ENCODE peak calls at places on chromosomes 4 and X, in four cellular contexts. B is glutamatergic neuron, T is cardiac muscle cell, Z is tibial artery. D is an unnamed sample.

GRCh38 chrX:128634754-128635153 is 582.6 kb upstream of the ACTRT1 start:
- DNase-seq in B (no peak), T (no peak), Z (no peak), D (no peak)

GRCh38 chr4:6779667-6780565 is 2.6 kb upstream of the KIAA0232 start:
- DNase-seq in B (peak; percentile 66), T (peak; percentile 29), Z (no peak), D (no peak)

GRCh38 chrX:29824176-29824906 is 391.0 kb upstream of the MAGEB2 start:
- DNase-seq in B (no peak), T (no peak), Z (no peak), D (no peak)

GRCh38 chr4:75494563-75494962 is 19.6 kb downstream of the RCHY1 start:
- DNase-seq in B (no peak), T (no peak), Z (no peak), D (peak; percentile 65)

GRCh38 chrX:81261576-81261975 is 59.7 kb downstream of the SH3BGRL start:
- DNase-seq in B (no peak), T (no peak), Z (no peak), D (peak; percentile 50)

GRCh38 chrX:65999563-66000148 is 40.2 kb downstream of the VSIG4 start:
- DNase-seq in B (no peak), T (no peak), Z (no peak), D (no peak)

GRCh38 chr4:169841776-169842175 is 84.0 kb upstream of the HPF1 start:
- DNase-seq in B (no peak), T (no peak), Z (no peak), D (peak; percentile 39)

GRCh38 chrX:22234380-22234779 is 38.3 kb upstream of the CBLL2 start:
- DNase-seq in B (no peak), T (no peak), Z (no peak), D (no peak)

GRCh38 chr4:86496094-86497060 is 97.7 kb upstream of the PTPN13 start:
- DNase-seq in B (peak; percentile 42), T (peak; percentile 49), Z (no peak), D (peak; percentile 87)

GRCh38 chr4:32909722-32910121 is 2189.6 kb downstream of the PCDH7 start:
- DNase-seq in B (no peak), T (no peak), Z (no peak), D (no peak)

GRCh38 chr4:122703868-122704267 is 28.6 kb upstream of the BBS12 start:
- DNase-seq in B (no peak), T (no peak), Z (no peak), D (peak; percentile 26)

GRCh38 chrX:26597981-26598380 is 382.0 kb downstream of the MAGEB5 start:
- DNase-seq in B (no peak), T (no peak), Z (no peak), D (peak; percentile 0)

GRCh38 chr4:139735381-139736256 is 70.0 kb downstream of the MGST2 start:
- DNase-seq in B (peak; percentile 83), T (peak; percentile 66), Z (peak; percentile 36), D (no peak)

GRCh38 chr4:53781614-53782467 is 190.6 kb upstream of the LNX1 start:
- DNase-seq in B (no peak), T (no peak), Z (no peak), D (peak; percentile 77)

GRCh38 chrX:71315917-71316316 is 14.4 kb downstream of the ITGB1BP2 start:
- DNase-seq in B (no peak), T (no peak), Z (no peak), D (no peak)

GRCh38 chr4:41146716-41147506 is 67.4 kb downstream of the APBB2 start:
- DNase-seq in B (peak; percentile 24), T (no peak), Z (peak; percentile 64), D (peak; percentile 31)

GRCh38 chr4:5158825-5159224 is 107.5 kb downstream of the STK32B start:
- DNase-seq in B (no peak), T (no peak), Z (no peak), D (no peak)

GRCh38 chr4:26936284-26937065 is 75.8 kb downstream of the STIM2 start:
- DNase-seq in B (no peak), T (no peak), Z (no peak), D (peak; percentile 6)

GRCh38 chrX:55524487-55524886 is 34.8 kb upstream of the USP51 start:
- DNase-seq in B (no peak), T (peak; percentile 0), Z (no peak), D (peak; percentile 1)

GRCh38 chr4:158043971-158044618 is 128.7 kb downstream of the GASK1B start:
- DNase-seq in B (no peak), T (no peak), Z (no peak), D (no peak)

GRCh38 chrX:11555759-11556158 is 110.0 kb downstream of the ARHGAP6 start:
- DNase-seq in B (no peak), T (no peak), Z (no peak), D (peak; percentile 16)

DNA sequence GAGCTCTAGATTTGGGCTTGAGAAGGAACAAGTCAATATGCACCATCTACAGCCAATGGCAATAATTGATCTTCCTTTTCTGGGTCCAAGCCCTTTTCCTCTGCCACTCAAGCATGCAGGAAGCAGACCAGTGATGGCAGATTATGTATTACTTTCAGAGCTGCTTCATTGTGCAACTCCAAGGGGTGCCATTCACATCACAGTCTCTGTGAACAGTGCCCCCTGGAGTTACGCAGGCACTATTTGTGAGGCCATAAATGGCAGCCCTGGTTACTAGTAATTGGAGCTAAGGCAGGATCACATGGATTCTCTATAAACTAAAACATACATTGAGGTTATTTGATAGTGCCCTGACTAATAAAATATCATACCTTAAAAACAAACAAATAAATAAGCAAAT is 313.4 kb upstream of the SLC7A11 start:
- DNase-seq in B (peak; percentile 28), T (peak; percentile 22), Z (no peak), D (peak; percentile 25)
- TF ChIP-seq CTCF in B (peak; percentile 28), T (peak; percentile 30), Z (no peak), D (peak; percentile 14)

GRCh38 chr4:132332932-132333722 is 816.0 kb upstream of the PCDH10 start:
- DNase-seq in B (no peak), T (no peak), Z (no peak), D (peak; percentile 71)
- TF ChIP-seq CTCF in B (peak; percentile 65), T (peak; percentile 37), Z (no peak), D (peak; percentile 51)

DNA sequence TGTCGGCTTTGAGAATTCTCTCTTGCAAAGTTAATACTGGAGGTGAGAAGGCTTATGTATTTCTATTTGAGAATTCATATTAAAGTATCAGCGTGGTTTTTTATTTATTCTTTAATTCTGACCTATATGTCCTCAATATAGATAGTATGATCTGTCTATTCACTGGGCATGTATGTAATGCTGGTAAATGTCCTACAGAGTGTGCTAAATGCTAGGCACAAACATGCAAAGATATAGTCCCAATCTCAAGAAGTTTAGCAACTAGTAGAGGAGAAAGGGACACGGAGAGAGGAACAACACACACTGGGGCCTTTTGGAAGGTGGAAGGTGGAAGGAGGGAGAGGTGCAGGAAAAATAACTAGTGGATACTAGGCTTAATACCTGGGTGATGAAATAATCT is 11.0 kb upstream of the BMPR1B start:
- DNase-seq in B (no peak), T (no peak), Z (no peak), D (peak; percentile 34)
- TF ChIP-seq CTCF in B (no peak), T (no peak), Z (no peak), D (peak; percentile 28)

GRCh38 chrX:140034916-140035315 is 69.6 kb upstream of the CXorf66 start:
- DNase-seq in B (no peak), T (peak; percentile 13), Z (no peak), D (peak; percentile 11)
- TF ChIP-seq CTCF in B (peak; percentile 50), T (no peak), Z (no peak), D (peak; percentile 16)

GRCh38 chr4:141223418-141223817 is 2.7 kb downstream of the ZNF330 start:
- DNase-seq in B (no peak), T (no peak), Z (no peak), D (no peak)

GRCh38 chr4:141215030-141215429 is 5.7 kb upstream of the ZNF330 start:
- DNase-seq in B (no peak), T (peak; percentile 40), Z (no peak), D (no peak)

GRCh38 chr4:141220271-141220654 is 432 bp upstream of the ZNF330 start:
- DNase-seq in B (no peak), T (no peak), Z (no peak), D (no peak)

GRCh38 chr4:141215972-141216761 is 4.5 kb upstream of the ZNF330 start:
- DNase-seq in B (no peak), T (no peak), Z (no peak), D (no peak)

DNA sequence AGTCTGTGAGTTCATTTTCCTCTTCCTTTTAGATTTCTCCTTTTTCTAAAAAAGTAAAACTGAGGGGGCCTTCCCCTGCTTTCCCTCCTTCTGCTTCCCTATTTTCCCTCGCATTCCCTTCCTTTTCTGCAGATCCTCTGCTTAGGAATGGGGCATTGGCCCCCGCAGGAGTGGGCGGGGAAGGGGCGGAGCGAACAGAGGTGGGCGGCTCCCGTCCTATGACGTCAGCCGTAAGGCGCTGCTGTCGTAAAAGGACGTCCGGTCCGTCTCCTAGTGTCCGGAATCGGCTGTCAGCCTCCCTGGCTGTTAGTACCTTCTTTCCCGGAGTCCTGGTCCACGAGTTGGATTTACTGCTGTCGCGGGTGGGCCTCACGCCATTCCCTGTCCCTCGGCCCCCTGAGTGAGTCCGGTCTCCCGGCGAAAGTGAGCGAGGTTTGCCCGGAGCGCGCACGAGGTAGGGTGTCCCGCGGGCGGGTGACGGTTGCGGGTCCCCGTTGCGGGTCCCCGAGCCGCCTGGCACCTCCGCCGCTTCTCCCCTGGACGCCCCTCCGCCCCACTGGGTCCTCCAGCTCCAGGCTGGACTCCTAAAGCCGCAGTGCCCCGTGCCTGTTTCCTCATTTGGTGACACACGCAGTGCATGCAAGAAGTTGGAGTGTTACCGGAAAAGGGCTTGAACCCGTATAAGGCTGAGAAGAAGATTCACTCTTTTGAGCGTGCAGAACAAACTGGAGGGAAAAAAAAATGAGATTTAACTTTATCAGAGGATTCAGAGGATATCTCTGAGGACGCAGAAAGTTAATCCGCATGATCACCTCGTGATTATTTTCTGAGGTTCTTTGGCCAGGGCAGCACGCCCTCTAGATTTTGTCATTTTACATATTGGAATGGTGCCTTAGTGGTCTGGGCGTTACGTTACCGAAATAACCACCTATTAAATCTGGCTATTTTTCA is at the start of gene ZNF330:
- DNase-seq in B (peak; percentile 95), T (peak; percentile 89), Z (peak; percentile 86), D (peak; percentile 90)
- TF ChIP-seq CTCF in B (no peak), T (peak; percentile 24), Z (no peak), D (peak; percentile 36)

GRCh38 chr4:102633100-102633499 is 127.7 kb downstream of the MANBA start:
- DNase-seq in B (no peak), T (no peak), Z (no peak), D (no peak)
- TF ChIP-seq CTCF in B (no peak), T (no peak), Z (no peak), D (no peak)

GRCh38 chr4:8393593-8394038 is 46.9 kb downstream of the ACOX3 start:
- DNase-seq in B (no peak), T (no peak), Z (peak; percentile 81), D (peak; percentile 81)
- TF ChIP-seq CTCF in B (no peak), T (peak; percentile 29), Z (no peak), D (no peak)

GRCh38 chrX:83658731-83659130 is 150.6 kb downstream of the POU3F4 start:
- DNase-seq in B (no peak), T (no peak), Z (no peak), D (no peak)
- TF ChIP-seq CTCF in B (no peak), T (no peak), Z (no peak), D (no peak)

GRCh38 chr4:138035781-138036258 is 206.3 kb downstream of the SLC7A11 start:
- DNase-seq in B (no peak), T (peak; percentile 78), Z (no peak), D (peak; percentile 71)
- TF ChIP-seq CTCF in B (peak; percentile 50), T (peak; percentile 65), Z (peak; percentile 69), D (peak; percentile 72)

DNA sequence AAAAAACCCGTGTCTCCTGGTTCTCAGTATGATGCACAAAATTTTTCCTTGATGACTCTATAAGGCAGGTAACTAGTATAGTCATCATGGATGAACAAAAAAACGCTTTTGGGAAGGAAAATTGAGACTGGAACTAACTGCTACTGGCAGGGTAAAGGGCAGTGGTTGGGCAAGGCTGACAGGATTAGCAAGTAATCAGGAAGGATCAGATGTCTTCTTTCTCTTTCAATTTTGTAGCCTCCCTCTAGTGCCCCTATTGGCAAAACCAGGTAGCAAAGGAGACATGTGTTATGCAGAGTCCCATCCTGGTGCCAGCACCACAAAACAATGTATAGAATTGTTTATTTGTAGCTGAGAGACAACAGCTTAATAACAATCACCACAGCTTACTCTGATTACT is 12.8 kb upstream of the SLITRK4 start:
- DNase-seq in B (no peak), T (no peak), Z (peak; percentile 22), D (peak; percentile 31)
- TF ChIP-seq CTCF in B (peak; percentile 27), T (peak; percentile 38), Z (no peak), D (peak; percentile 16)

D was measured in epithelial cell of esophagus.